ENCODE peak calls at places on chromosomes 13 and 19, in six cellular contexts. G, B, U, Q, I and V are unnamed samples.

GRCh38 chr19:54320271-54320670 is 7.3 kb upstream of the LILRA5 start:
- DNase-seq in G (no peak), U (no peak), Q (no peak), B (no peak), I (no peak), V (no peak)

GRCh38 chr19:40867701-40868100 is 14.3 kb downstream of the CYP2A7 start:
- DNase-seq in G (no peak), Q (no peak), B (no peak), I (no peak), U (no peak), V (no peak)

GRCh38 chr19:55247621-55248099 is 11.2 kb downstream of the PPP6R1 start:
- DNase-seq in B (no peak), I (no peak), Q (no peak), G (peak; percentile 71), U (no peak), V (no peak)

GRCh38 chr19:40799558-40800338 is 757 bp downstream of the EGLN2 start:
- DNase-seq in I (peak; percentile 18), G (peak; percentile 69), B (peak; percentile 24), U (no peak), Q (peak; percentile 17), V (no peak)

GRCh38 chr13:24744247-24744646 is 19.7 kb upstream of the RNF17 start:
- DNase-seq in I (no peak), U (no peak), B (no peak), Q (no peak), G (no peak), V (no peak)

GRCh38 chr13:32117696-32118095 is 86.1 kb downstream of the FRY start:
- DNase-seq in B (no peak), Q (no peak), G (no peak), U (no peak), I (no peak), V (no peak)

GRCh38 chr13:91368676-91369425 is 21.4 kb downstream of the MIR17HG start:
- DNase-seq in G (no peak), I (no peak), Q (no peak), U (peak; percentile 18), B (no peak), V (no peak)

GRCh38 chr19:35299523-35300339 is 7.8 kb downstream of the MAG start:
- DNase-seq in Q (no peak), B (no peak), U (no peak), G (peak; percentile 83), I (no peak), V (no peak)

GRCh38 chr19:38062959-38063786 is 156.2 kb downstream of the SIPA1L3 start:
- DNase-seq in Q (no peak), I (no peak), B (no peak), U (no peak), G (peak; percentile 87), V (no peak)

GRCh38 chr19:11091343-11092153 is 2.3 kb downstream of the LDLR start:
- DNase-seq in G (no peak), U (peak; percentile 65), Q (peak; percentile 79), B (peak; percentile 70), I (peak; percentile 74), V (peak; percentile 94)

GRCh38 chr19:50513746-50514345 is at the start of gene ASPDH:
- DNase-seq in G (peak; percentile 67), I (no peak), Q (no peak), B (no peak), U (no peak), V (no peak)

GRCh38 chr13:42063105-42063504 is 14.7 kb downstream of the DGKH start:
- DNase-seq in G (no peak), I (no peak), B (no peak), Q (no peak), U (no peak), V (no peak)

GRCh38 chr13:78160793-78161192 is 242.2 kb upstream of the EDNRB start:
- DNase-seq in I (peak; percentile 38), U (no peak), Q (no peak), G (no peak), B (peak; percentile 2), V (no peak)

GRCh38 chr13:32850311-32851052 is 165.7 kb upstream of the KL start:
- DNase-seq in U (no peak), Q (no peak), I (no peak), B (no peak), G (no peak), V (no peak)

GRCh38 chr13:29799041-29799440 is 51.4 kb downstream of the UBL3 start:
- DNase-seq in U (no peak), I (no peak), G (no peak), B (no peak), Q (no peak), V (no peak)

GRCh38 chr13:83879431-83880171 is 2.7 kb downstream of the SLITRK1 start:
- DNase-seq in B (no peak), G (no peak), Q (no peak), I (no peak), U (no peak), V (no peak)

GRCh38 chr19:5718032-5718578 is 1.8 kb downstream of the LONP1 start:
- DNase-seq in G (no peak), Q (peak; percentile 50), U (peak; percentile 78), B (no peak), I (no peak), V (no peak)

GRCh38 chr13:47672982-47673670 is 327.9 kb downstream of the SUCLA2 start:
- DNase-seq in Q (no peak), G (peak; percentile 1), U (no peak), B (no peak), I (no peak), V (no peak)

GRCh38 chr19:41548954-41549688 is 26.8 kb upstream of the CEACAM21 start:
- DNase-seq in B (no peak), U (peak; percentile 84), Q (no peak), G (no peak), I (no peak), V (peak; percentile 3)

GRCh38 chr19:12656899-12657571 is 9.5 kb downstream of the MAN2B1 start:
- DNase-seq in I (no peak), Q (no peak), G (peak; percentile 86), U (no peak), B (no peak), V (no peak)

GRCh38 chr13:110610955-110611595 is 4.3 kb upstream of the NAXD start:
- DNase-seq in G (no peak), I (no peak), Q (no peak), U (peak; percentile 22), B (no peak), V (peak; percentile 53)

GRCh38 chr19:35592226-35592625 is 6.3 kb downstream of the PMIS2 start:
- DNase-seq in U (peak; percentile 28), Q (peak; percentile 8), I (no peak), G (peak; percentile 41), B (no peak), V (no peak)

GRCh38 chr13:76512676-76513277 is 373.4 kb downstream of the KCTD12 start:
- DNase-seq in B (no peak), I (peak; percentile 70), U (no peak), G (peak; percentile 11), Q (no peak), V (no peak)

GRCh38 chr13:76944457-76944856 is 3.9 kb upstream of the ACOD1 start:
- DNase-seq in Q (no peak), U (no peak), G (no peak), I (peak; percentile 13), B (no peak), V (no peak)

GRCh38 chr13:43042410-43042921 is 19.1 kb downstream of the DNAJC15 start:
- DNase-seq in I (no peak), B (no peak), Q (no peak), G (no peak), U (no peak), V (no peak)

GRCh38 chr19:8403098-8403819 is 9.8 kb upstream of the MARCHF2 start:
- DNase-seq in Q (no peak), U (no peak), G (peak; percentile 24), B (no peak), I (no peak), V (no peak)

GRCh38 chr19:50003810-50004419 is 21.3 kb downstream of the VRK3 start:
- DNase-seq in I (peak; percentile 91), U (peak; percentile 40), B (peak; percentile 87), Q (peak; percentile 94), G (no peak), V (peak; percentile 86)

GRCh38 chr13:36986462-36987240 is 12.5 kb downstream of the ALG5 start:
- DNase-seq in Q (no peak), B (no peak), G (no peak), I (no peak), U (no peak), V (no peak)

GRCh38 chr13:27007166-27007565 is 164.4 kb downstream of the USP12 start:
- DNase-seq in Q (no peak), I (no peak), U (no peak), B (no peak), G (no peak), V (no peak)